ENCODE peak calls at places on chromosomes 6 and 20, in five cellular contexts. S is CD8-positive, alpha-beta memory T cell; B is neuronal stem cell; O is cardiac muscle cell; G is lower lobe of right lung. D is an unnamed sample. For H3K4me1, the result is how much of the 10 kb centered on the place peaks cover.

GRCh38 chr20:61263084-61263695 is 11.1 kb downstream of the CDH4 start:
- DNase-seq in S (no peak), B (no peak), O (no peak), G (no peak), D (peak)

GRCh38 chr6:13006578-13007300 is 290.2 kb downstream of the PHACTR1 start:
- DNase-seq in S (no peak), B (no peak), O (no peak), G (no peak), D (no peak)

GRCh38 chr6:87180105-87180504 is 24.7 kb downstream of the ZNF292 start:
- DNase-seq in S (no peak), B (no peak), O (no peak), G (no peak), D (no peak)

GRCh38 chr6:108690326-108691000 is 129.7 kb downstream of the FOXO3 start:
- DNase-seq in S (no peak), B (no peak), O (no peak), G (no peak), D (no peak)

GRCh38 chr20:8018928-8019177 is 708 bp downstream of the TMX4 start:
- DNase-seq in S (peak), B (no peak), O (peak), G (no peak), D (no peak)

GRCh38 chr20:13022401-13023170 is 13.8 kb downstream of the SPTLC3 start:
- DNase-seq in S (no peak), B (no peak), O (no peak), G (no peak), D (peak)

GRCh38 chr6:10099086-10099499 is 315.8 kb downstream of the TFAP2A start:
- DNase-seq in S (no peak), B (no peak), O (peak), G (peak), D (no peak)

GRCh38 chr6:130997061-130997753 is 65.8 kb downstream of the EPB41L2 start:
- DNase-seq in S (no peak), B (peak), O (peak), G (no peak), D (no peak)

GRCh38 chr6:72721346-72721745 is 99.5 kb downstream of the KCNQ5 start:
- DNase-seq in S (no peak), B (no peak), O (no peak), G (no peak), D (no peak)

GRCh38 chr6:130178692-130179091 is 44.1 kb downstream of the SAMD3 start:
- DNase-seq in S (no peak), B (no peak), O (no peak), G (no peak), D (peak)

GRCh38 chr20:58150772-58151171 is 77.7 kb downstream of the ANKRD60 start:
- DNase-seq in S (no peak), B (peak), O (peak), G (peak), D (no peak)

GRCh38 chr6:71468841-71469750 is 180.5 kb downstream of the OGFRL1 start:
- DNase-seq in S (no peak), B (no peak), O (no peak), G (no peak), D (peak)

GRCh38 chr20:17963114-17963897 is 5.3 kb downstream of the SNX5 start:
- DNase-seq in S (no peak), B (no peak), O (no peak), G (no peak), D (no peak)

GRCh38 chr20:17959257-17959627 is 9.4 kb downstream of the SNX5 start:
- DNase-seq in S (no peak), B (no peak), O (no peak), G (no peak), D (no peak)

GRCh38 chr20:17961600-17961965 is 7.0 kb downstream of the SNX5 start:
- DNase-seq in S (no peak), B (no peak), O (no peak), G (no peak), D (no peak)

GRCh38 chr20:17958326-17959256 is 10.0 kb downstream of the SNX5 start:
- DNase-seq in S (no peak), B (no peak), O (no peak), G (no peak), D (no peak)

DNA sequence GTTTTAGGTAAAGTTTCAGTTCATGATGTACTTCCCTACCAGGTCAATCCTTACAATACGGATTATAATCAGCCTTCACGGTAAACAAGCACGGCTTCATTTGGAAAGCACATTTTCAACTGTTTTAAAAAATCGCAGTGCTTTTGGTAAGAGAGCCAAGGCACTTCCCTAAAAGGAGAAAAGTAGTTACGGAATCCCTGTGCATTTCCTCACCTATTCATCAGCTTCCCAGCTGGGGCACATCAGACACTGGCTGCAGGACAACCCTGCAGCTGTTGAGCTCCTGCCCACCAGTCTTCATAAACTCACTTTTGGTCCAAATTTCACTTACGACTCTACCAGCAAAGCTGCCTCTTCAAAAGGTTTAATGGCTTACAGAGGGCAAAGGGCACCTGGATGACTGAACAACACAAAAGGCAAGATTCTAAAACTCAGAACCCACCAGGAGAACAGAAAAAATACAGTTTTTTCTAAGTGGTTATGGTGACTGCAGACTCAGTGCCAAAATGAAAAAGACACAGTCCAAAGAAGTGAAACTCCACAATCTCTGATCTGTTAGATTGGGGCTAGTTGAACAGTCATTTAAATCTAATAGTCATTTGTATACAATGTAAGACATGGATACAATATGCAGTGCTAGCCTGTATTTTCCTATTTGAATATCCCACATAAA is 7.5 kb downstream of the SNX5 start:
- DNase-seq in S (no peak), B (no peak), O (no peak), G (no peak), D (no peak)
- H3K4me1 ChIP-seq in S (half or more), B (under half), O (under half), G (half or more), D (half or more)

DNA sequence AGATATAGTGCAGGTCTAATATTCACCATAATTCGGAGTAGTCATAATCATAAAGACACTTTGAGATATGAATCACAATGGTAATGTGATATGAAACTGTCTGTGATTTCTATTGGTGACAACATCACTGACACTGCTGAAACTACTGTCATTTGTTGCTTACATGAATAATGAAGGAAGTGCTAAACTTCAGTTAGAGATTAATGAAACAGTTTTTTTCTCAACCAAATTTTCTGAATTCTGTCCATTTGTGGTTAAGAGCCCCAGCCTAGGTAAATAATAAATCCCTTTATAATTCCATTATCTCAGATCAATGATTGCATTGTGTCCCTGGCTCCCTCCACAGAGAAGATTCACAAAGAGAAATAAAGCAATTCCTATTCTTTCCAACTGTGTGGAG is 122.6 kb downstream of the HIVEP2 start:
- DNase-seq in S (no peak), B (no peak), O (no peak), G (no peak), D (no peak)
- H3K4me1 ChIP-seq in S (half or more), B (under half), O (under half), G (under half), D (under half)

DNA sequence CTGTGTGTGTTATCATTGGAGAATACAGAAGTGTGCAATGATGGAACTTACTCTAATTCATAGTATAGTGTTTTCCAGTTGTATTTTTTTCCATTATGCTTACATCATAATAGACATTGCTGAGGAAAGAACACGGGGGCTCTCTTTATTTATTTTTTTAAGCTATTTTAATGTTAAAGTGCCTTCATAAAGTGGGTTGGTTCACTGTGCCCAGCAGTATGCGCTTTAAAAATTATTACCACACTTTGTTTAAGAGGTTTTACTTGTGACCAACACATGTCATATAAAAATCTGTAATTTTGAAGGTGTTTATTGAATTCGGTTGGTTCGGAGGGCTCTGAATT is 215.8 kb downstream of the TMEM242 start:
- DNase-seq in S (no peak), B (no peak), O (no peak), G (no peak), D (no peak)
- H3K4me1 ChIP-seq in S (under half), B (under half), O (under half), G (under half), D (under half)

GRCh38 chr6:26576407-26576843 is 20.3 kb upstream of the ABT1 start:
- DNase-seq in S (no peak), B (no peak), O (no peak), G (no peak), D (no peak)

GRCh38 chr6:26578279-26578678 is 18.5 kb upstream of the ABT1 start:
- DNase-seq in S (no peak), B (no peak), O (no peak), G (no peak), D (no peak)

GRCh38 chr6:26577720-26578072 is 19.1 kb upstream of the ABT1 start:
- DNase-seq in S (no peak), B (no peak), O (no peak), G (no peak), D (no peak)

GRCh38 chr6:26576929-26577719 is 19.6 kb upstream of the ABT1 start:
- DNase-seq in S (peak), B (peak), O (no peak), G (peak), D (no peak)

DNA sequence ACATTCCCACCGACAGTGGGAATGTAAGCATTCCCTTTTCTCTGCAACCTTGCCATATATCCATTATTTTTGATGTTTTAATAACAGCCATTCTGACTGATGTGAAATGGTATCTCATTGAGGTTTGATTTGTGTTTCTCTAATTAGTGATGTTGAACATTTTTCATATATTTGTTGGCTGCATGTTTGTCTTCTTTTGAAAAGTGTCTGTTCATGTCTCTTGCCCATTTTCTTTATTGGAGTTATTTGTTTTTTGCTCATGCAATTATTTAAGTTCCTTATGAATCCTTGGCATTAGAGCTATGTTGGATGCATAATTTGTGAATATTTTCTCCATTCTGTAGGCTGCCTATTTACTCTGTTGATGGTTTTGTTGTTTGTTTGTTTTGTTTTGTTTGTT is 18.0 kb upstream of the ABT1 start:
- DNase-seq in S (no peak), B (no peak), O (no peak), G (no peak), D (no peak)
- H3K4me1 ChIP-seq in S (under half), B (under half), O (under half), G (under half), D (under half)

DNA sequence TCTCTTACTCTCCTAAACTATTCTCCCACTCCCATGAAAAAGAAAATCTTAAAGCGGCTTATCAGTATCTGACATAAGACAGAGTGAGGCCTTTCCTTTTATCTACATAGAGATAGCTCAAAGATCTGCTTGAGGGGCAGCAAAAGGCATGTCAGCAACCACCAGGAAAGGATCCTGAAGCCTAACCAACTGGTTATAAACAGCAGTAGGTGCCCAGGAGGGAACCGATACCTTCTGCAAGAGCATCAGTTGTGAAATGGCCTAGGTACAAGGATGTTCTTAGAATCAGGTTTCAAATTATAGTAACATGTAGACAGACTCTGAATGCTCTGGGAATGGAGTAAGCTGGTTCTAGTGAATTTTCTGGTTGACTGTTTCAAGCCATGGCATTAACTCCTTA is 21.4 kb downstream of the JARID2 start:
- DNase-seq in S (no peak), B (no peak), O (no peak), G (no peak), D (no peak)
- H3K4me1 ChIP-seq in S (half or more), B (under half), O (half or more), G (half or more), D (half or more)